ENCODE peak calls at places on chromosomes 7 and 10, in six cellular contexts. One of them, this sample, is unnamed.

GRCh38 chr7:157700237-157701005 is 363.6 kb downstream of the DNAJB6 start:
- DNase-seq in brain microvascular endothelial cell: no peak
- DNase-seq in osteocyte: peak; percentile 76
- DNase-seq in A549: no peak
- DNase-seq in endothelial cell of umbilical vein: no peak
- DNase-seq in GM12878: no peak
- DNase-seq in this sample: no peak

GRCh38 chr7:157995815-157996214 is 591.8 kb downstream of the PTPRN2 start:
- DNase-seq in brain microvascular endothelial cell: no peak
- DNase-seq in osteocyte: no peak
- DNase-seq in A549: no peak
- DNase-seq in endothelial cell of umbilical vein: no peak
- DNase-seq in GM12878: no peak
- DNase-seq in this sample: no peak

GRCh38 chr7:37382546-37383088 is 66.0 kb downstream of the ELMO1 start:
- DNase-seq in brain microvascular endothelial cell: no peak
- DNase-seq in osteocyte: no peak
- DNase-seq in A549: no peak
- DNase-seq in endothelial cell of umbilical vein: no peak
- DNase-seq in GM12878: no peak
- DNase-seq in this sample: no peak

GRCh38 chr7:48084727-48085432 is 4.2 kb upstream of the UPP1 start:
- DNase-seq in brain microvascular endothelial cell: peak; percentile 98
- DNase-seq in osteocyte: peak; percentile 93
- DNase-seq in A549: peak; percentile 88
- DNase-seq in endothelial cell of umbilical vein: peak; percentile 90
- DNase-seq in GM12878: peak; percentile 90
- DNase-seq in this sample: no peak

GRCh38 chr7:22934473-22935065 is 79.4 kb downstream of the HYCC1 start:
- DNase-seq in brain microvascular endothelial cell: peak; percentile 16
- DNase-seq in osteocyte: no peak
- DNase-seq in A549: no peak
- DNase-seq in endothelial cell of umbilical vein: no peak
- DNase-seq in GM12878: no peak
- DNase-seq in this sample: no peak

GRCh38 chr7:159125944-159126248 is 18.8 kb downstream of the VIPR2 start:
- DNase-seq in brain microvascular endothelial cell: no peak
- DNase-seq in osteocyte: no peak
- DNase-seq in A549: no peak
- DNase-seq in endothelial cell of umbilical vein: no peak
- DNase-seq in GM12878: no peak
- DNase-seq in this sample: no peak

GRCh38 chr10:61836888-61837747 is 64.4 kb upstream of the ARID5B start:
- DNase-seq in brain microvascular endothelial cell: no peak
- DNase-seq in osteocyte: no peak
- DNase-seq in A549: peak; percentile 47
- DNase-seq in endothelial cell of umbilical vein: peak; percentile 78
- DNase-seq in GM12878: no peak
- DNase-seq in this sample: no peak

GRCh38 chr7:70894799-70895198 is 237.1 kb upstream of the GALNT17 start:
- DNase-seq in brain microvascular endothelial cell: no peak
- DNase-seq in osteocyte: no peak
- DNase-seq in A549: no peak
- DNase-seq in endothelial cell of umbilical vein: no peak
- DNase-seq in GM12878: no peak
- DNase-seq in this sample: no peak

GRCh38 chr7:48098846-48099245 is 9.8 kb downstream of the UPP1 start:
- DNase-seq in brain microvascular endothelial cell: no peak
- DNase-seq in osteocyte: no peak
- DNase-seq in A549: no peak
- DNase-seq in endothelial cell of umbilical vein: no peak
- DNase-seq in GM12878: no peak
- DNase-seq in this sample: no peak

GRCh38 chr7:24283900-24284698 is at the start of gene NPY:
- DNase-seq in brain microvascular endothelial cell: no peak
- DNase-seq in osteocyte: no peak
- DNase-seq in A549: no peak
- DNase-seq in endothelial cell of umbilical vein: no peak
- DNase-seq in GM12878: no peak
- DNase-seq in this sample: peak; percentile 49

GRCh38 chr7:32049599-32049998 is 20.6 kb downstream of the PDE1C start:
- DNase-seq in brain microvascular endothelial cell: no peak
- DNase-seq in osteocyte: no peak
- DNase-seq in A549: no peak
- DNase-seq in endothelial cell of umbilical vein: no peak
- DNase-seq in GM12878: no peak
- DNase-seq in this sample: no peak

GRCh38 chr7:40356312-40356711 is 221.5 kb downstream of the SUGCT start:
- DNase-seq in brain microvascular endothelial cell: no peak
- DNase-seq in osteocyte: no peak
- DNase-seq in A549: no peak
- DNase-seq in endothelial cell of umbilical vein: no peak
- DNase-seq in GM12878: no peak
- DNase-seq in this sample: no peak

GRCh38 chr7:495761-496321 is 23.8 kb downstream of the PDGFA start:
- DNase-seq in brain microvascular endothelial cell: no peak
- DNase-seq in osteocyte: no peak
- DNase-seq in A549: no peak
- DNase-seq in endothelial cell of umbilical vein: no peak
- DNase-seq in GM12878: no peak
- DNase-seq in this sample: peak; percentile 8

GRCh38 chr10:70315815-70316214 is 32.0 kb upstream of the NPFFR1 start:
- DNase-seq in brain microvascular endothelial cell: no peak
- DNase-seq in osteocyte: no peak
- DNase-seq in A549: no peak
- DNase-seq in endothelial cell of umbilical vein: no peak
- DNase-seq in GM12878: no peak
- DNase-seq in this sample: no peak

GRCh38 chr10:101287922-101288638 is 58.8 kb upstream of the LBX1 start:
- DNase-seq in brain microvascular endothelial cell: no peak
- DNase-seq in osteocyte: no peak
- DNase-seq in A549: peak; percentile 58
- DNase-seq in endothelial cell of umbilical vein: peak; percentile 24
- DNase-seq in GM12878: no peak
- DNase-seq in this sample: peak; percentile 70
- TF ChIP-seq CTCF in brain microvascular endothelial cell: peak; percentile 70
- TF ChIP-seq CTCF in osteocyte: peak; percentile 39
- TF ChIP-seq CTCF in A549: no peak
- TF ChIP-seq CTCF in endothelial cell of umbilical vein: peak; percentile 49
- TF ChIP-seq CTCF in GM12878: peak; percentile 41
- TF ChIP-seq CTCF in this sample: peak; percentile 24

GRCh38 chr10:68720793-68721672 is at the start of gene CCAR1:
- DNase-seq in brain microvascular endothelial cell: peak; percentile 97
- DNase-seq in osteocyte: peak; percentile 99
- DNase-seq in A549: peak; percentile 93
- DNase-seq in endothelial cell of umbilical vein: peak; percentile 99
- DNase-seq in GM12878: peak; percentile 96
- DNase-seq in this sample: peak; percentile 98
- TF ChIP-seq CTCF in brain microvascular endothelial cell: peak; percentile 1
- TF ChIP-seq CTCF in osteocyte: no peak
- TF ChIP-seq CTCF in A549: no peak
- TF ChIP-seq CTCF in endothelial cell of umbilical vein: no peak
- TF ChIP-seq CTCF in GM12878: no peak
- TF ChIP-seq CTCF in this sample: no peak

GRCh38 chr10:71630168-71630567 is 89.4 kb downstream of the C10orf105 start:
- DNase-seq in brain microvascular endothelial cell: no peak
- DNase-seq in osteocyte: no peak
- DNase-seq in A549: no peak
- DNase-seq in endothelial cell of umbilical vein: no peak
- DNase-seq in GM12878: no peak
- DNase-seq in this sample: no peak
- TF ChIP-seq CTCF in brain microvascular endothelial cell: no peak
- TF ChIP-seq CTCF in osteocyte: no peak
- TF ChIP-seq CTCF in A549: no peak
- TF ChIP-seq CTCF in endothelial cell of umbilical vein: no peak
- TF ChIP-seq CTCF in GM12878: no peak
- TF ChIP-seq CTCF in this sample: no peak

GRCh38 chr10:63343476-63343875 is 122.3 kb downstream of the JMJD1C start:
- DNase-seq in brain microvascular endothelial cell: no peak
- DNase-seq in osteocyte: no peak
- DNase-seq in A549: no peak
- DNase-seq in endothelial cell of umbilical vein: no peak
- DNase-seq in GM12878: no peak
- DNase-seq in this sample: no peak

DNA sequence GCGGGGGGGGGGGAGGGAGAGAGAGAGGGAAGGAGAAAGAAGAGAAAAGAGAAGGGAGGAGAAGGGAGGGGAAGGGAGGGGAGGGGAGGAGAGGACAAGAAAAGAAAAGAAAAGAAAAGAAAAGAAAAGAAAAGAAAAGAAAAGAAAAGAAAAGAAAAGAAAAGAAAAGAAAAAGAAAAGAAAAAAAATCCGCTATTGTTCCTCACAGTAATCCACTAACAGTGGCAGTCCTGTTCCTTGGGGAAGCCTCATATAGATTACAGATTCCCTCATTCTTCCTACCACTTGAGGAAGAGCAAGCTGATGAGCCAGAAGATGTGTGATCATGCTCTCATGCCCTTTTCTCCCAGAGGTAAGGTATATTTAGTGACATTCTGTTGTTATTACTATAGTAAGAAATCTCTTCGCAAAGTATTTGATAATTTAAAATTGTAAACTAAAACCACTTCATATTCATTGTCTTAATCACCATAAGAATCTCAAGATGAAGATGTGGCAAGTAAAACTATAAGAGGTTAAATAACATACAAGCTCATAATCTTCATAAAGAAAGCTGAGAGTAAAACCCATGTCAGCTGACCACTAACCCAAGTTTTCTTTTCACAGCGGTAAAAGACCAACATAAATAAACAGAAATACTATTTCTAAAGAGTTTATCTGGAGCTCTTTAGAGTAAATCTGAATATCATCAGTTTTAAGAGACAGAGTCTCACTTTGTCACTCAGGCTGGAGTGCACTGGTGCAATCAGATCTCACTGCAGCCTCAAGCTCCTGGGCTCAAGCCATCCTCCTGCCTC is 128.1 kb downstream of the JMJD1C start:
- DNase-seq in brain microvascular endothelial cell: no peak
- DNase-seq in osteocyte: no peak
- DNase-seq in A549: no peak
- DNase-seq in endothelial cell of umbilical vein: no peak
- DNase-seq in GM12878: no peak
- DNase-seq in this sample: no peak
- TF ChIP-seq CTCF in brain microvascular endothelial cell: no peak
- TF ChIP-seq CTCF in osteocyte: no peak
- TF ChIP-seq CTCF in A549: no peak
- TF ChIP-seq CTCF in endothelial cell of umbilical vein: no peak
- TF ChIP-seq CTCF in GM12878: no peak
- TF ChIP-seq CTCF in this sample: no peak